ENCODE peak calls at places on chromosome 10, in seven cellular contexts. E is stomach, B is IMR-90, X is spleen, I is uterus, H is GM12878, Z is transverse colon. O is an unnamed sample.

GRCh38 chr10:71438761-71439160 is 42.0 kb downstream of the CDH23 start:
- DNase-seq in E (no peak), B (no peak), X (peak; percentile 38), I (no peak), H (no peak), Z (no peak), O (no peak)

GRCh38 chr10:32938554-32939061 is 19.4 kb downstream of the ITGB1 start:
- DNase-seq in E (peak; percentile 39), B (no peak), X (peak; percentile 73), I (no peak), H (no peak), Z (peak; percentile 39), O (no peak)

GRCh38 chr10:86583983-86584382 is 62.4 kb upstream of the WAPL start:
- DNase-seq in E (no peak), B (no peak), X (no peak), I (no peak), H (no peak), Z (no peak), O (no peak)

GRCh38 chr10:100109670-100110069 is 28.0 kb upstream of the CPN1 start:
- DNase-seq in E (no peak), B (no peak), X (no peak), I (no peak), H (no peak), Z (no peak), O (no peak)

GRCh38 chr10:78491812-78492211 is 458.1 kb downstream of the RPS24 start:
- DNase-seq in E (no peak), B (peak; percentile 18), X (no peak), I (no peak), H (no peak), Z (no peak), O (no peak)

GRCh38 chr10:31618541-31619291 is 299.7 kb downstream of the ZEB1 start:
- DNase-seq in E (no peak), B (peak; percentile 75), X (no peak), I (peak; percentile 68), H (no peak), Z (no peak), O (no peak)

GRCh38 chr10:116690356-116691078 is 51.8 kb downstream of the HSPA12A start:
- DNase-seq in E (no peak), B (peak; percentile 28), X (no peak), I (peak; percentile 57), H (no peak), Z (no peak), O (no peak)

GRCh38 chr10:75094465-75094864 is 17.0 kb upstream of the SAMD8 start:
- DNase-seq in E (no peak), B (no peak), X (no peak), I (no peak), H (no peak), Z (no peak), O (no peak)

GRCh38 chr10:96850825-96851224 is 18.7 kb downstream of the LCOR start:
- DNase-seq in E (no peak), B (peak; percentile 98), X (no peak), I (no peak), H (no peak), Z (no peak), O (no peak)

GRCh38 chr10:3172446-3173172 is at the start of gene PITRM1:
- DNase-seq in E (peak; percentile 99), B (peak; percentile 99), X (peak; percentile 99), I (peak; percentile 98), H (peak; percentile 95), Z (peak; percentile 99), O (peak; percentile 99)

GRCh38 chr10:100725869-100726426 is 19.4 kb upstream of the PAX2 start:
- DNase-seq in E (no peak), B (no peak), X (peak; percentile 42), I (no peak), H (no peak), Z (no peak), O (no peak)

GRCh38 chr10:52903397-52903938 is 130.9 kb upstream of the MBL2 start:
- DNase-seq in E (no peak), B (no peak), X (no peak), I (no peak), H (no peak), Z (no peak), O (no peak)
- H3K27ac ChIP-seq in E (no peak overlapping the region), B (no peak overlapping the region), X (no peak overlapping the region), I (no peak overlapping the region), H (no peak overlapping the region), Z (no peak overlapping the region), O (no peak overlapping the region)

DNA sequence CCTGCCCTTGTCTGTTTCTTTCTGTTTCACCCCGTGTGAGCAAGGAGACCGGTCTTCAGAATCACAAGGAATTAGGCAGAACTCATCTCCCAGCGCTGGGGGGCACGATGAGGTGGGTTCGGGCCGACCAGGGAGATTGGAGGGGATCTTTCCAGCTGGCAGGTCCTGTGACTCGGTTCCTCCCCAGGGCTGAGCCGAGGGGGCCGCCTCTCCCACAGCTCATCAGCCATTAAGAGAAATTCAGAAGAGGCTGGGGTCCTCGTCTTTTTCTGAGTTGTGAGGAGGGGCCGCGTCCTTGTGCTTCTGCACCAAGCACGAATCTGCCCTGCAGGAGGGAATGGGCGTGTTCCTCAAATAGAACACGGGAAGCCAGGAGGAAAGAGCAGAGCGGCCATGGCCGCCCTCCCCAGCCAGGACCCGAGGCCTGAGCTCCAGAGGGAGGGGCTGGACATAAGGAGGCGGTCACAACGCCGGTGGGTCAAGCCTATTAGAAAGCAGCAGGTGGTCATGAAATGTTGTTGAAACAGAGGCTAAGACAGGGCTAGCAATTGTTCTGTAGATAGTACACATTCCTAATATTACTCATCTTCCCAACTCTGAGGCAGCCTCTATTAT is 125.3 kb downstream of the ADARB2 start:
- DNase-seq in E (no peak), B (no peak), X (peak; percentile 54), I (no peak), H (no peak), Z (no peak), O (no peak)
- H3K9me3 ChIP-seq in E (no peaks in the 10 kb centered on the region), B (peaks cover 51% of the 10 kb centered on the region), X (no peaks in the 10 kb centered on the region), I (no peaks in the 10 kb centered on the region), H (no peaks in the 10 kb centered on the region), Z (no peaks in the 10 kb centered on the region), O (no peaks in the 10 kb centered on the region)

DNA sequence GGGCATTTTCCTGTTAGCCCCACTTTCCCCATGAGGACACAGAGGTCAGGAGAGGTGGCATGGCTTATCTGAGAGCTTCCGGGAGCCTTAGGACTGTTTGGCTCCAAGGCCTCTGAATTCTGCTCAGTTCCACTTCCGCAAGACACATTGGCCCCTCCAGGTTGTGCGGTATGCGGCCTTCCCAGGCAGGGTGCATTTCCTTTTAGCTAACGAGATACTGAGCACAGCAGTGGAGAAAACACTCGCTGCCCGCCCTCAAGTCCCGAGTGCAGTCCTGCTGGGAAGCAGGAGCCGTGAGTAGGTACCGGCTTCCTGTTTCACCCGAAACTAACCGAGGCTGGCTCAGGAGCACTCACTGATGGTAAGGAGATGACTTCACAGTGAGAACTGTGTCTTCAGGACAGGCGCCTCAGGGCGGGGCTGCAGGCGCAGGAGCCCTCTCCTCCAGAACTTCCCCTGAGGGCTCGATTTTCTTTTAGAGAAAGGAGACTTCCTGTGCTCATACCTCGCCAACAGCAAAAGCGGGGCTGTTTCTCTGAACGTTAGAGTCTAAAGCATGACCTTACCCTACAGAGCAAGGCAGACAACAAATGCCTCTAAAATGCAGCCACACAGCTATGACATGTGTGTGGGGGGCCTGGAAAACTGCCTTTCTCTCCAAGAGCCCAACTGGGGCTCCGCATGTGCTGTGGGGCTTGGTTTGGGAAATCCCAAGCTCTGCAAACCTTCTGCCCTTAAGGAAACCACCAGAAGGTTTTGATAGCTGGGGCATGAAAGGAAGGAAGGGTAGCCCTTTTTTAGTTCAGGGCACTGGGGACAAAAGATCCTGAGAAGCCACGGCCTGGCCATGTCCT is 25.9 kb downstream of the RGS10 start:
- DNase-seq in E (peak; percentile 30), B (no peak), X (peak; percentile 87), I (no peak), H (peak; percentile 69), Z (peak; percentile 49), O (no peak)
- TF ChIP-seq POLR2A in E (no peak), B (no peak), X (no peak), I (no peak), H (peak; percentile 68), Z (no peak), O (no peak)

DNA sequence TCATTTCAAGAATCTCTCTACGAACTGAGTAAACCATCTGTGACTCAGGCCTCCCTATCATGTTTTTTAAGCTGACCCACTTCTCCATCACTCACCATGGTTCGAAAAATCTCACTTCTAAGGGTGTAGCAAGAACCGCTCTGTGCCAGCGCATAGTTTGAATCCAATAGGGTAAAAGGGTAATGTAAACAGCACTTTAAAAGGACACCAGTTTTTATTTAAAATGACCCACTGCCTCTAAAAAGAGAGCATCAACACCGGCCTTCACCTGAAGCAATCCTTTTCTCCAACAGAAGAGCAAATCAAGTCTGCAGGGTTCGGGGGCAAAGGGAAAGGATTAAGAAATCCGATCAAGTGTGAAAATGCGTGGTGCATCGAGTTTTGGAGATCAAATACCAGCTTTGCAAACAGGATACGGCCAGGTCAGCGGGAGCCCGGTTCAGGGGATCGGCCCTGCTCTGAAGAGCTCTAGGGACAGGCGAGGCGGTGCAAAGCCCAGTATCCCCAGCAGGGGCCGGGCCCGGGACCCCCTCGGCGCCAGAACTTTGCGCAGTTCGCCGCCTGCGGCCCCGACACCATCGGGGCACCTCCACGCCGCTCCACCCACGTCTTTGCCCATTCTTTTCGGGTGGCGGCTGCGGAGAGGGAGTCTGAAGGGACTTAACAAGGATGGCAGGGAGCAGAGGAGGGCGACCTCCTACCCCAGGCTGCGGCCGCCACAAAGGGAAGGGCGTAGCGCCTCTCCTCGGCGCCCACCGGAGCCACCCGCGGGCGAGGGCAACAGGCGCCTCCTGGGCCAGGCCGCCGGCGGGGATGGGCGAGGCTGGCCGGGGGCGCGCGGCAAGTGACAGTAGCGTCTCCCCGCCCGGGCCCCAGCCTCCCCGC is 840 bp downstream of the NMT2 start:
- DNase-seq in E (peak; percentile 42), B (peak; percentile 49), X (no peak), I (peak; percentile 65), H (no peak), Z (peak; percentile 56), O (peak; percentile 76)
- H3K27ac ChIP-seq in E (peak overlapping the region; percentile 93), B (peak overlapping the region; percentile 57), X (peak overlapping the region; percentile 90), I (peak overlapping the region; percentile 74), H (peak overlapping the region; percentile 53), Z (peak overlapping the region; percentile 95), O (peak overlapping the region; percentile 60)

DNA sequence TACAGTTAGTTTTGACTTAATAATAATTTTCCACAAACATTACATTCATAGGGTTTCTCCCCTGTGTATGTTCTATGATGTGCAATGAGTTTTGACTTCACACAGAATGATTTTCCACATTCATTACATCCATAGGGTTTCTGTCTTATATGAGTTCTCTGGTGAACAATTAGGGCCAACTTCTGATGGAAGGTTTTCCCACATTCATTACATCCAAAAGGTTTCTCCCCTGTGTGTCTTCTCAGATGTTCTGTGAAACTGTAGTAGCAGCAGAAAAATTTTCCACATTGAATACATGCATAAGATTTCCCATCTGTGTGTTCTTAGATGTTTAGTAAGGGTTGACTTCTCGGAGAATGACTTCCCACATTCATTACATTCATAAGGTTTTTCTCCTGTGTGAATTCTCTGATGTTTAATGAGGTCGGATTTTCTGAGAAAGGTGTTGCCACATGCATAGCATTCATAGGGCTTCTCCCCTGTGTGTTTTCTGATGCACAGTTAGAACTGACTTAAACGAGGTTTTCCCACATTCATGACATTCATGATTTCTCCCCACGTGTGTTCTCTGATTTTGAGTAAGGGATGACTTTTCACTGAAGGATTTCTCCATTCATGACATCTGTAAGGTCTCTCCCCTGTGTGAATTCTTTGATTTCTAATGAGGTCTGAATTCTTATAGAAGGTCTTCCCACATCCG is 118.5 kb downstream of the ZNF33B start:
- DNase-seq in E (no peak), B (no peak), X (no peak), I (no peak), H (no peak), Z (no peak), O (no peak)
- H3K9me3 ChIP-seq in E (peaks cover 100% of the 10 kb centered on the region), B (peaks cover 52% of the 10 kb centered on the region), X (peaks cover 100% of the 10 kb centered on the region), I (no peaks in the 10 kb centered on the region), H (peaks cover 9% of the 10 kb centered on the region), Z (peaks cover 90% of the 10 kb centered on the region), O (peaks cover 20% of the 10 kb centered on the region)

O was measured in ovary.